ENCODE peak calls at places on chromosomes 5 and 9, in four cellular contexts. One of them, this sample, is unnamed.

GRCh38 chr5:68147659-68148058 is 67.9 kb upstream of the PIK3R1 start:
- DNase-seq in endodermal cell: no peak
- DNase-seq in CD8-positive, alpha-beta memory T cell: no peak
- DNase-seq in heart right ventricle: no peak
- DNase-seq in this sample: no peak

GRCh38 chr9:17117372-17117771 is 17.5 kb upstream of the CNTLN start:
- DNase-seq in endodermal cell: no peak
- DNase-seq in CD8-positive, alpha-beta memory T cell: no peak
- DNase-seq in heart right ventricle: no peak
- DNase-seq in this sample: no peak

GRCh38 chr9:135949666-135950134 is 11.5 kb downstream of the UBAC1 start:
- DNase-seq in endodermal cell: no peak
- DNase-seq in CD8-positive, alpha-beta memory T cell: no peak
- DNase-seq in heart right ventricle: no peak
- DNase-seq in this sample: no peak

GRCh38 chr5:128341056-128341455 is 197.0 kb downstream of the FBN2 start:
- DNase-seq in endodermal cell: no peak
- DNase-seq in CD8-positive, alpha-beta memory T cell: no peak
- DNase-seq in heart right ventricle: no peak
- DNase-seq in this sample: no peak

GRCh38 chr5:172380992-172381643 is 73.2 kb downstream of the SH3PXD2B start:
- DNase-seq in endodermal cell: no peak
- DNase-seq in CD8-positive, alpha-beta memory T cell: no peak
- DNase-seq in heart right ventricle: peak; percentile 74
- DNase-seq in this sample: no peak

GRCh38 chr9:108443278-108443633 is 412.5 kb downstream of the ACTL7B start:
- DNase-seq in endodermal cell: no peak
- DNase-seq in CD8-positive, alpha-beta memory T cell: no peak
- DNase-seq in heart right ventricle: no peak
- DNase-seq in this sample: no peak

GRCh38 chr9:84669293-84670105 is at the start of gene NTRK2:
- DNase-seq in endodermal cell: peak; percentile 82
- DNase-seq in CD8-positive, alpha-beta memory T cell: no peak
- DNase-seq in heart right ventricle: peak; percentile 25
- DNase-seq in this sample: peak; percentile 12

GRCh38 chr9:88221110-88221509 is 82.8 kb upstream of the SPATA31C2 start:
- DNase-seq in endodermal cell: peak; percentile 66
- DNase-seq in CD8-positive, alpha-beta memory T cell: no peak
- DNase-seq in heart right ventricle: no peak
- DNase-seq in this sample: no peak

GRCh38 chr9:136437430-136437829 is 2.2 kb downstream of the INPP5E start:
- DNase-seq in endodermal cell: no peak
- DNase-seq in CD8-positive, alpha-beta memory T cell: no peak
- DNase-seq in heart right ventricle: no peak
- DNase-seq in this sample: no peak

GRCh38 chr9:136860933-136861873 is 4.9 kb downstream of the EDF1 start:
- DNase-seq in endodermal cell: peak; percentile 44
- DNase-seq in CD8-positive, alpha-beta memory T cell: no peak
- DNase-seq in heart right ventricle: no peak
- DNase-seq in this sample: no peak

GRCh38 chr5:863244-863805 is 12.5 kb upstream of the ZDHHC11 start:
- DNase-seq in endodermal cell: no peak
- DNase-seq in CD8-positive, alpha-beta memory T cell: no peak
- DNase-seq in heart right ventricle: peak; percentile 8
- DNase-seq in this sample: no peak

GRCh38 chr5:169083394-169084018 is 217.4 kb downstream of the SLIT3 start:
- DNase-seq in endodermal cell: peak; percentile 72
- DNase-seq in CD8-positive, alpha-beta memory T cell: no peak
- DNase-seq in heart right ventricle: no peak
- DNase-seq in this sample: no peak

GRCh38 chr9:130171226-130172148 is 717 bp upstream of the NCS1 start:
- DNase-seq in endodermal cell: peak; percentile 82
- DNase-seq in CD8-positive, alpha-beta memory T cell: no peak
- DNase-seq in heart right ventricle: no peak
- DNase-seq in this sample: no peak

GRCh38 chr9:108105885-108106284 is 616.3 kb upstream of the KLF4 start:
- DNase-seq in endodermal cell: peak; percentile 83
- DNase-seq in CD8-positive, alpha-beta memory T cell: no peak
- DNase-seq in heart right ventricle: no peak
- DNase-seq in this sample: no peak

GRCh38 chr5:149360262-149360661 is 2.4 kb downstream of the PCYOX1L start:
- DNase-seq in endodermal cell: peak; percentile 15
- DNase-seq in CD8-positive, alpha-beta memory T cell: no peak
- DNase-seq in heart right ventricle: no peak
- DNase-seq in this sample: no peak

GRCh38 chr9:3740690-3741419 is 215.1 kb upstream of the RFX3 start:
- DNase-seq in endodermal cell: no peak
- DNase-seq in CD8-positive, alpha-beta memory T cell: no peak
- DNase-seq in heart right ventricle: no peak
- DNase-seq in this sample: no peak

GRCh38 chr9:97981828-97982164 is 1.3 kb upstream of the ANP32B start:
- DNase-seq in endodermal cell: no peak
- DNase-seq in CD8-positive, alpha-beta memory T cell: no peak
- DNase-seq in heart right ventricle: no peak
- DNase-seq in this sample: no peak

GRCh38 chr5:179110528-179110927 is 50.4 kb downstream of the ZNF354C start:
- DNase-seq in endodermal cell: peak; percentile 8
- DNase-seq in CD8-positive, alpha-beta memory T cell: no peak
- DNase-seq in heart right ventricle: no peak
- DNase-seq in this sample: no peak

GRCh38 chr5:95941756-95942155 is 19.9 kb downstream of the ELL2 start:
- DNase-seq in endodermal cell: no peak
- DNase-seq in CD8-positive, alpha-beta memory T cell: no peak
- DNase-seq in heart right ventricle: no peak
- DNase-seq in this sample: no peak

GRCh38 chr5:157516626-157517325 is 56.8 kb downstream of the NIPAL4 start:
- DNase-seq in endodermal cell: no peak
- DNase-seq in CD8-positive, alpha-beta memory T cell: no peak
- DNase-seq in heart right ventricle: peak; percentile 31
- DNase-seq in this sample: peak; percentile 73

DNA sequence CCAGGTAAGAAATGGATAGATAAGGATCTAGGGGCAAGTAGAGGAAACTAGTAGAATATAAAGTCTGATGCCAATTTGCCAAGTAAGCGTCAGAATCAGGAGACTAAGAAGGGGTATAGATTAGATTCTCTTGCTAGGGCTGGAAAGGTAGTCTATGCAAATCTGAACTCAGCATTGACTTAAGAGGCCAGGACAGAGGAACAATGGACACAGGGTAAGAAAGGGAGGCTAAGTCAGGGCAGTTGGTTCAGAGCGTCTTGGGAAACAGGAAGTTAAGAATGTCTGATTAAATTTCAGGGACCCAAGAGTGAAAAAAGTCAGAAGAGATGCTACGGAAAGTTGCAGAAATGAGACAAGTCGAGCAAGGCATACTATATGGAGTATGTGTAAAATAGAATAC is 263.2 kb upstream of the HAPLN1 start:
- DNase-seq in endodermal cell: no peak
- DNase-seq in CD8-positive, alpha-beta memory T cell: no peak
- DNase-seq in heart right ventricle: no peak
- DNase-seq in this sample: no peak
- H3K4me1 ChIP-seq in endodermal cell: no peaks in the 10 kb centered on the region
- H3K4me1 ChIP-seq in CD8-positive, alpha-beta memory T cell: no peaks in the 10 kb centered on the region
- H3K4me1 ChIP-seq in heart right ventricle: no peaks in the 10 kb centered on the region
- H3K4me1 ChIP-seq in this sample: no peaks in the 10 kb centered on the region

GRCh38 chr9:77911928-77912327 is 119.7 kb downstream of the GNAQ start:
- DNase-seq in endodermal cell: no peak
- DNase-seq in CD8-positive, alpha-beta memory T cell: no peak
- DNase-seq in heart right ventricle: no peak
- DNase-seq in this sample: no peak

GRCh38 chr9:77912895-77913693 is 118.5 kb downstream of the GNAQ start:
- DNase-seq in endodermal cell: no peak
- DNase-seq in CD8-positive, alpha-beta memory T cell: no peak
- DNase-seq in heart right ventricle: no peak
- DNase-seq in this sample: no peak

GRCh38 chr9:77917800-77918199 is 113.8 kb downstream of the GNAQ start:
- DNase-seq in endodermal cell: no peak
- DNase-seq in CD8-positive, alpha-beta memory T cell: no peak
- DNase-seq in heart right ventricle: no peak
- DNase-seq in this sample: no peak

GRCh38 chr9:77916410-77916819 is 115.2 kb downstream of the GNAQ start:
- DNase-seq in endodermal cell: no peak
- DNase-seq in CD8-positive, alpha-beta memory T cell: no peak
- DNase-seq in heart right ventricle: no peak
- DNase-seq in this sample: no peak

GRCh38 chr9:77915744-77916143 is 115.9 kb downstream of the GNAQ start:
- DNase-seq in endodermal cell: no peak
- DNase-seq in CD8-positive, alpha-beta memory T cell: no peak
- DNase-seq in heart right ventricle: no peak
- DNase-seq in this sample: no peak
- H3K27ac ChIP-seq in endodermal cell: no peak overlapping the region
- H3K27ac ChIP-seq in CD8-positive, alpha-beta memory T cell: no peak overlapping the region
- H3K27ac ChIP-seq in heart right ventricle: no peak overlapping the region
- H3K27ac ChIP-seq in this sample: no peak overlapping the region

GRCh38 chr5:14268738-14269137 is 125.6 kb downstream of the TRIO start:
- DNase-seq in endodermal cell: no peak
- DNase-seq in CD8-positive, alpha-beta memory T cell: no peak
- DNase-seq in heart right ventricle: no peak
- DNase-seq in this sample: no peak
- H3K4me1 ChIP-seq in endodermal cell: peaks cover 22% of the 10 kb centered on the region
- H3K4me1 ChIP-seq in CD8-positive, alpha-beta memory T cell: peaks cover 5% of the 10 kb centered on the region
- H3K4me1 ChIP-seq in heart right ventricle: peaks cover 69% of the 10 kb centered on the region
- H3K4me1 ChIP-seq in this sample: peaks cover 68% of the 10 kb centered on the region

GRCh38 chr5:139193928-139194327 is 4.2 kb downstream of the SIL1 start:
- DNase-seq in endodermal cell: peak; percentile 56
- DNase-seq in CD8-positive, alpha-beta memory T cell: no peak
- DNase-seq in heart right ventricle: no peak
- DNase-seq in this sample: no peak
- H3K27ac ChIP-seq in endodermal cell: no peak overlapping the region
- H3K27ac ChIP-seq in CD8-positive, alpha-beta memory T cell: no peak overlapping the region
- H3K27ac ChIP-seq in heart right ventricle: no peak overlapping the region
- H3K27ac ChIP-seq in this sample: no peak overlapping the region